ENCODE peak calls at places on chromosomes 1 and 21, in nine cellular contexts. H is ascending aorta, K is brain microvascular endothelial cell, I is body of pancreas, V is IMR-90, O is tibial artery, N is neural progenitor cell, D is astrocyte, Y is upper lobe of right lung. G is an unnamed sample.
A peak's percentile ranks its signal among the peaks of the same experiment; 100 is the strongest.

GRCh38 chr21:34201441-34201838 is 128.1 kb downstream of the MRPS6 start:
- DNase-seq in K (no peak), N (no peak), Y (no peak), V (no peak), D (no peak), O (no peak), I (no peak), H (no peak), G (no peak)

GRCh38 chr1:14437410-14437913 is 161.0 kb upstream of the KAZN start:
- DNase-seq in O (no peak), I (no peak), K (no peak), Y (no peak), V (no peak), D (no peak), N (no peak), H (no peak), G (no peak)

GRCh38 chr1:29249170-29249691 is 12.9 kb downstream of the PTPRU start:
- DNase-seq in D (peak; percentile 71), H (no peak), N (peak; percentile 89), V (peak; percentile 40), K (peak; percentile 56), Y (no peak), O (no peak), I (no peak), G (no peak)

GRCh38 chr1:203028784-203029553 is 2.7 kb downstream of the PPFIA4 start:
- DNase-seq in N (no peak), K (no peak), O (peak; percentile 68), I (no peak), Y (no peak), D (no peak), H (no peak), V (no peak), G (no peak)

GRCh38 chr1:243940451-243940850 is 90.4 kb upstream of the AKT3 start:
- DNase-seq in V (no peak), I (no peak), H (no peak), Y (no peak), O (no peak), K (no peak), D (no peak), N (no peak), G (no peak)

GRCh38 chr1:229004227-229004833 is 266.6 kb upstream of the RAB4A start:
- DNase-seq in Y (no peak), H (no peak), V (no peak), I (no peak), D (no peak), N (no peak), K (no peak), O (peak; percentile 33), G (no peak)

GRCh38 chr1:205750683-205751651 is 985 bp upstream of the NUCKS1 start:
- DNase-seq in O (no peak), H (no peak), I (no peak), D (no peak), N (peak; percentile 10), K (no peak), V (no peak), Y (no peak), G (no peak)

GRCh38 chr1:237789619-237790018 is 101.1 kb downstream of the ZP4 start:
- DNase-seq in V (no peak), D (no peak), H (no peak), O (no peak), Y (no peak), N (no peak), I (no peak), K (no peak), G (no peak)

GRCh38 chr1:182888736-182889531 is 49.8 kb downstream of the DHX9 start:
- DNase-seq in V (peak; percentile 71), Y (no peak), D (peak; percentile 48), N (no peak), I (no peak), H (no peak), O (no peak), K (no peak), G (no peak)

GRCh38 chr1:216812966-216813365 is 89.7 kb upstream of the ESRRG start:
- DNase-seq in I (no peak), D (peak; percentile 46), V (peak; percentile 88), O (no peak), H (no peak), N (no peak), Y (no peak), K (no peak), G (no peak)
- H3K27ac ChIP-seq in I (no peak overlapping the region), D (no peak overlapping the region), V (no peak overlapping the region), O (no peak overlapping the region), H (no peak overlapping the region), N (no peak overlapping the region), Y (no peak overlapping the region), K (no peak overlapping the region), G (peak overlapping the region; percentile 87)

DNA sequence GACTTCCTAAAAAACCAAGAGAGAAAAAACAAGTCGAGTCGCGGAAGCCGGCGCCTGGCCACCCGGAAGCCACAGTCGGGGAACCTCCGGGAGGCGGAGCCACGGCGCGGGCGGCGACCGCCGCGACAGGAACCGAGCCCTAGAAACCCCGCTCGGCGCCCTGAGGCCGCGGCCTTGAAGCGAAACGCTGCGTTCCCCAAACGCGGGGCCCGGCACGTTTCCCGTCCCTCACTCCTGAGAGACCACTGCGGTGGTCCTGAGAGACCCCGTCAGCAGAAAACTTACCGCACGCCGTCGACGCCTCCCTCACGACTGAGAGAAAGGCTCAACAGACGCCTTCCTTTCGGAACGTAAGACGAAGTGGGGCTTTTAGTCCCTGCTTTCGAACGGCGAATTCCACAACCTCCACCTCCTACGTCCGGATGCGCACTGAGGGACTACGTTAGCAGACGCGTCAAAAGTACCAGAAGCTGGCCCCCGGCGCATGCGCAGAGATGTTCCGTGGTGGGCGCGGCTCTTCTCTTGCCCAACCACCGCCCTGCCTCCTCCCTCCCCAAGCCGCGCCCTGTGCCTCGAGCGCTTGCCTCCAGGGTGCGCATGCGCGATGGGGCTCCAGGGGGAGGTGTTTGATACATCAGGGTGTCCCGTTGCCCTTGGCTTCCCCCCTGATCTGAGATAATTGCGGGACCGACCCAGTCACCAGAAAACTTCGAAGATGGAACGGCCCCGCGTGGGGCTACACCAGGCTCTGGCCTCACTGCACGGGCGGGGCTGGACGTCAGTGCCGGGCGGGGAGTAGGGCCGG is at the start of gene RSRP1:
- DNase-seq in D (peak; percentile 89), V (peak; percentile 95), N (peak; percentile 100), K (peak; percentile 98), O (peak; percentile 100), I (peak; percentile 99), Y (peak; percentile 100), H (peak; percentile 97), G (peak; percentile 100)
- TF ChIP-seq CTCF in D (no peak), V (no peak), N (no peak), K (no peak), O (peak; percentile 21), I (peak; percentile 9), Y (peak; percentile 14), H (no peak), G (peak; percentile 16)

DNA sequence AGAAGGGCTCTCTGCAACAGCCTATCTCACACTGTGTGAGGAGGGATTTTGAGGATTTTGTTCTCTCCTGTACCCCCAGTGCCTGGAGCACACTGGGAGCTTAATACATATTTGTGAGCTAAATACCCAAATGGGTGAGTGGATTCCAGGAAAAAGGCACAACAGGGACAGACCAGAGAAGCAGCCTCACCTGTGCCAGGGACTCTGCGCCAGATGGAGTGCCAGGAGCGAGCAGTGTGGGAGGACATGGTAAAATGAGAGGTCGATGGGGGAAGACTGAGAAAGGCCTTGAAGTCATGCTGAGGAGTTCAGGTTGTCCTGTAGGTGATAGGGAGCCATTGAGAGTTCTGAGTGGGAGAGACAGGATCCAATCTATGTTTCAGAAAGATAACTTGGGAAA is 11.0 kb upstream of the KCNA2 start:
- DNase-seq in N (no peak), K (no peak), V (no peak), D (no peak), I (no peak), H (no peak), O (no peak), Y (no peak), G (no peak)
- H3K27me3 ChIP-seq in N (peaks cover 88% of the 10 kb centered on the region), K (peaks cover 3% of the 10 kb centered on the region), V (peaks cover 31% of the 10 kb centered on the region), D (peaks cover 21% of the 10 kb centered on the region), I (no peaks in the 10 kb centered on the region), H (no peaks in the 10 kb centered on the region), O (peaks cover 66% of the 10 kb centered on the region), Y (peaks cover 8% of the 10 kb centered on the region), G (peaks cover 92% of the 10 kb centered on the region)

GRCh38 chr1:63892632-63893395 is 119.0 kb downstream of the ROR1 start:
- DNase-seq in V (peak; percentile 76), D (peak; percentile 92), K (peak; percentile 68), H (no peak), N (peak; percentile 44), Y (no peak), I (peak; percentile 49), O (no peak), G (no peak)
- H3K27ac ChIP-seq in V (peak overlapping the region; percentile 42), D (peak overlapping the region; percentile 50), K (no peak overlapping the region), H (peak overlapping the region; percentile 83), N (no peak overlapping the region), Y (no peak overlapping the region), I (no peak overlapping the region), O (peak overlapping the region; percentile 55), G (peak overlapping the region; percentile 34)

GRCh38 chr1:3856923-3857790 is at the start of the genes CEP104 and DFFB:
- DNase-seq in K (peak; percentile 66), N (peak; percentile 97), O (peak; percentile 91), H (peak; percentile 76), V (peak; percentile 67), I (peak; percentile 99), D (peak; percentile 68), Y (peak; percentile 97), G (peak; percentile 90)
- TF ChIP-seq CTCF in K (no peak), N (peak; percentile 29), O (no peak), H (peak; percentile 7), V (no peak), I (peak; percentile 46), D (no peak), Y (peak; percentile 49), G (no peak)

G was measured in left ventricle myocardium inferior.